ENCODE peak calls at places on chromosome 21, in four cellular contexts. One of them, this sample, is unnamed.

GRCh38 chr21:37532868-37533780 is 166.6 kb downstream of the DYRK1A start:
- DNase-seq in fibroblast of the conjunctiva: no peak
- DNase-seq in effector memory CD4-positive, alpha-beta T cell: no peak
- DNase-seq in GM04504: no peak
- DNase-seq in this sample: no peak

GRCh38 chr21:21029159-21029558 is 30.9 kb downstream of the NCAM2 start:
- DNase-seq in effector memory CD4-positive, alpha-beta T cell: no peak
- DNase-seq in fibroblast of the conjunctiva: no peak
- DNase-seq in GM04504: no peak
- DNase-seq in this sample: no peak

GRCh38 chr21:8991088-8991907 is 1530.1 kb upstream of the TPTE start:
- DNase-seq in effector memory CD4-positive, alpha-beta T cell: no peak
- DNase-seq in GM04504: no peak
- DNase-seq in fibroblast of the conjunctiva: no peak
- DNase-seq in this sample: no peak

GRCh38 chr21:37503848-37504467 is 137.4 kb downstream of the DYRK1A start:
- DNase-seq in GM04504: peak; percentile 24
- DNase-seq in effector memory CD4-positive, alpha-beta T cell: no peak
- DNase-seq in fibroblast of the conjunctiva: peak; percentile 23
- DNase-seq in this sample: no peak

GRCh38 chr21:34728479-34728878 is 59.7 kb downstream of the CLIC6 start:
- DNase-seq in effector memory CD4-positive, alpha-beta T cell: no peak
- DNase-seq in GM04504: no peak
- DNase-seq in fibroblast of the conjunctiva: no peak
- DNase-seq in this sample: no peak

GRCh38 chr21:28758042-28758882 is 234.4 kb downstream of the LTN1 start:
- DNase-seq in fibroblast of the conjunctiva: no peak
- DNase-seq in GM04504: no peak
- DNase-seq in effector memory CD4-positive, alpha-beta T cell: no peak
- DNase-seq in this sample: no peak

GRCh38 chr21:40331804-40332203 is 464.6 kb downstream of the PCP4 start:
- DNase-seq in GM04504: no peak
- DNase-seq in fibroblast of the conjunctiva: no peak
- DNase-seq in effector memory CD4-positive, alpha-beta T cell: no peak
- DNase-seq in this sample: no peak

GRCh38 chr21:44057960-44058651 is 46.0 kb downstream of the TRAPPC10 start:
- DNase-seq in fibroblast of the conjunctiva: no peak
- DNase-seq in effector memory CD4-positive, alpha-beta T cell: peak; percentile 27
- DNase-seq in GM04504: no peak
- DNase-seq in this sample: no peak

GRCh38 chr21:21101911-21102310 is 103.7 kb downstream of the NCAM2 start:
- DNase-seq in fibroblast of the conjunctiva: peak; percentile 49
- DNase-seq in GM04504: no peak
- DNase-seq in effector memory CD4-positive, alpha-beta T cell: no peak
- DNase-seq in this sample: no peak

GRCh38 chr21:45555251-45555556 is 13.0 kb upstream of the SLC19A1 start:
- DNase-seq in effector memory CD4-positive, alpha-beta T cell: no peak
- DNase-seq in fibroblast of the conjunctiva: no peak
- DNase-seq in GM04504: no peak
- DNase-seq in this sample: no peak

GRCh38 chr21:29342394-29342957 is 43.8 kb downstream of the BACH1 start:
- DNase-seq in fibroblast of the conjunctiva: peak; percentile 96
- DNase-seq in GM04504: peak; percentile 89
- DNase-seq in effector memory CD4-positive, alpha-beta T cell: no peak
- DNase-seq in this sample: no peak

GRCh38 chr21:39669976-39670671 is 57.4 kb downstream of the B3GALT5 start:
- DNase-seq in effector memory CD4-positive, alpha-beta T cell: no peak
- DNase-seq in fibroblast of the conjunctiva: no peak
- DNase-seq in GM04504: no peak
- DNase-seq in this sample: no peak

GRCh38 chr21:40841524-40842196 is 5.3 kb downstream of the DSCAM start:
- DNase-seq in effector memory CD4-positive, alpha-beta T cell: no peak
- DNase-seq in fibroblast of the conjunctiva: no peak
- DNase-seq in GM04504: no peak
- DNase-seq in this sample: no peak

GRCh38 chr21:45818276-45818903 is 163.2 kb upstream of the COL6A1 start:
- DNase-seq in effector memory CD4-positive, alpha-beta T cell: no peak
- DNase-seq in GM04504: peak; percentile 70
- DNase-seq in fibroblast of the conjunctiva: peak; percentile 40
- DNase-seq in this sample: no peak

GRCh38 chr21:42163511-42163863 is 55.5 kb upstream of the ABCG1 start:
- DNase-seq in GM04504: no peak
- DNase-seq in effector memory CD4-positive, alpha-beta T cell: no peak
- DNase-seq in fibroblast of the conjunctiva: no peak
- DNase-seq in this sample: no peak

GRCh38 chr21:41562101-41563000 is 54.4 kb upstream of the TMPRSS2 start:
- DNase-seq in GM04504: peak; percentile 25
- DNase-seq in fibroblast of the conjunctiva: no peak
- DNase-seq in effector memory CD4-positive, alpha-beta T cell: no peak
- DNase-seq in this sample: no peak

GRCh38 chr21:14074177-14074576 is 136.6 kb downstream of the LIPI start:
- DNase-seq in GM04504: no peak
- DNase-seq in effector memory CD4-positive, alpha-beta T cell: no peak
- DNase-seq in fibroblast of the conjunctiva: no peak
- DNase-seq in this sample: no peak

GRCh38 chr21:43865471-43866181 is 603 bp downstream of the AGPAT3 start:
- DNase-seq in fibroblast of the conjunctiva: no peak
- DNase-seq in effector memory CD4-positive, alpha-beta T cell: peak; percentile 33
- DNase-seq in GM04504: no peak
- DNase-seq in this sample: peak; percentile 47

GRCh38 chr21:45224189-45224938 is 63.3 kb downstream of the POFUT2 start:
- DNase-seq in effector memory CD4-positive, alpha-beta T cell: peak; percentile 65
- DNase-seq in fibroblast of the conjunctiva: no peak
- DNase-seq in GM04504: no peak
- DNase-seq in this sample: peak; percentile 69

GRCh38 chr21:34533938-34534337 is 21.9 kb upstream of the KCNE1 start:
- DNase-seq in effector memory CD4-positive, alpha-beta T cell: no peak
- DNase-seq in fibroblast of the conjunctiva: no peak
- DNase-seq in GM04504: no peak
- DNase-seq in this sample: no peak

GRCh38 chr21:44596068-44596725 is 3.9 kb upstream of the KRTAP10-6 start:
- DNase-seq in fibroblast of the conjunctiva: no peak
- DNase-seq in GM04504: no peak
- DNase-seq in effector memory CD4-positive, alpha-beta T cell: no peak
- DNase-seq in this sample: no peak

GRCh38 chr21:45256912-45257672 is 30.6 kb downstream of the POFUT2 start:
- DNase-seq in fibroblast of the conjunctiva: no peak
- DNase-seq in GM04504: no peak
- DNase-seq in effector memory CD4-positive, alpha-beta T cell: no peak
- DNase-seq in this sample: no peak